ENCODE peak calls at places on chromosomes 13 and 19, in five cellular contexts. Y is right lobe of liver, U is heart left ventricle, F is erythroblast, J is GM12892. W is an unnamed sample.

GRCh38 chr19:57099199-57099661 is 20.6 kb upstream of the USP29 start:
- DNase-seq in Y (peak), U (peak), J (no peak), F (peak), W (peak)

GRCh38 chr19:8567522-8568172 is 9.6 kb downstream of the MYO1F start:
- DNase-seq in J (no peak), F (no peak), U (no peak), Y (peak), W (no peak)

GRCh38 chr19:50264483-50265186 is 61.2 kb downstream of the MYH14 start:
- DNase-seq in J (no peak), Y (no peak), U (no peak), F (peak), W (no peak)

GRCh38 chr13:56988543-56988942 is 152.2 kb upstream of the PRR20A start:
- DNase-seq in J (no peak), U (no peak), Y (no peak), F (no peak), W (no peak)

GRCh38 chr13:96020155-96020575 is 33.0 kb downstream of the UGGT2 start:
- DNase-seq in U (no peak), J (no peak), Y (no peak), F (peak), W (peak)

GRCh38 chr19:34662919-34663318 is 14.0 kb downstream of the SCGB2B2 start:
- DNase-seq in J (no peak), U (no peak), F (peak), Y (no peak), W (no peak)

GRCh38 chr13:50228527-50228926 is 213.3 kb downstream of the KCNRG start:
- DNase-seq in J (no peak), F (no peak), U (no peak), Y (no peak), W (no peak)

GRCh38 chr19:50829801-50830200 is 3.6 kb downstream of the KLK15 start:
- DNase-seq in Y (no peak), J (no peak), U (no peak), F (no peak), W (no peak)

GRCh38 chr13:33577037-33577436 is 240.9 kb upstream of the RFC3 start:
- DNase-seq in F (no peak), Y (no peak), U (no peak), J (no peak), W (no peak)

GRCh38 chr13:31756346-31756745 is 17.0 kb downstream of the RXFP2 start:
- DNase-seq in U (no peak), J (no peak), Y (no peak), F (no peak), W (peak)

GRCh38 chr19:708154-709141 is at the start of gene PALM:
- DNase-seq in Y (no peak), J (no peak), U (peak), F (no peak), W (peak)

GRCh38 chr19:35542209-35542608 is 3.2 kb upstream of the TMEM147 start:
- DNase-seq in J (no peak), U (no peak), F (no peak), Y (no peak), W (no peak)

GRCh38 chr19:3346677-3347353 is 19.6 kb upstream of the NFIC start:
- DNase-seq in Y (peak), J (no peak), U (peak), F (no peak), W (no peak)

GRCh38 chr19:29371766-29372415 is 153.9 kb upstream of the VSTM2B start:
- DNase-seq in J (no peak), Y (no peak), U (no peak), F (no peak), W (no peak)

GRCh38 chr13:60627071-60627686 is 230.2 kb downstream of the TDRD3 start:
- DNase-seq in Y (no peak), J (no peak), F (peak), U (no peak), W (peak)

GRCh38 chr13:40762849-40763248 is 8.1 kb downstream of the MRPS31 start:
- DNase-seq in J (no peak), U (no peak), F (no peak), Y (no peak), W (no peak)

GRCh38 chr19:11401808-11402543 is 17.1 kb downstream of the RGL3 start:
- DNase-seq in F (no peak), U (no peak), J (no peak), Y (no peak), W (no peak)

GRCh38 chr19:30556230-30556711 is 184.1 kb downstream of the ZNF536 start:
- DNase-seq in F (no peak), Y (no peak), J (no peak), U (no peak), W (no peak)

GRCh38 chr13:30026093-30026492 is 175.7 kb upstream of the UBL3 start:
- DNase-seq in U (no peak), J (no peak), Y (no peak), F (no peak), W (no peak)

GRCh38 chr19:13055213-13056051 is 47.2 kb downstream of the LYL1 start:
- DNase-seq in J (no peak), U (peak), F (no peak), Y (no peak), W (peak)

GRCh38 chr19:34316741-34317241 is 48.2 kb upstream of the GPI start:
- DNase-seq in J (no peak), U (no peak), F (no peak), Y (no peak), W (peak)

GRCh38 chr13:46592410-46592809 is 39.4 kb downstream of the LRCH1 start:
- DNase-seq in Y (no peak), J (no peak), U (no peak), F (no peak), W (no peak)

GRCh38 chr19:37855098-37855497 is 51.3 kb downstream of the WDR87 start:
- DNase-seq in J (peak), F (peak), U (peak), Y (no peak), W (no peak)

GRCh38 chr19:30670011-30670329 is 297.8 kb downstream of the ZNF536 start:
- DNase-seq in U (no peak), J (no peak), Y (no peak), F (no peak), W (no peak)

GRCh38 chr13:109162248-109163051 is 533.0 kb downstream of the MYO16 start:
- DNase-seq in F (no peak), J (peak), Y (no peak), U (no peak), W (no peak)

GRCh38 chr19:48637449-48637947 is 319 bp upstream of the DBP start:
- DNase-seq in U (peak), F (peak), Y (peak), J (peak), W (peak)

GRCh38 chr13:41981961-41982723 is 21.2 kb upstream of the VWA8 start:
- DNase-seq in F (no peak), Y (no peak), J (no peak), U (no peak), W (no peak)

GRCh38 chr13:36298535-36299068 is 988 bp upstream of the CCDC169 start:
- DNase-seq in U (no peak), F (no peak), J (no peak), Y (no peak), W (no peak)

GRCh38 chr13:93244141-93244917 is 17.7 kb downstream of the GPC6 start:
- DNase-seq in F (no peak), J (no peak), Y (no peak), U (peak), W (peak)

GRCh38 chr19:24000656-24001055 is 86.0 kb downstream of the ZNF726 start:
- DNase-seq in U (no peak), J (no peak), F (no peak), Y (no peak), W (no peak)

GRCh38 chr19:38243279-38243673 is 12.9 kb downstream of the PPP1R14A start:
- DNase-seq in J (no peak), F (no peak), U (no peak), Y (no peak), W (no peak)

GRCh38 chr13:41985788-41986508 is 25.0 kb upstream of the VWA8 start:
- DNase-seq in Y (no peak), U (no peak), F (no peak), J (no peak), W (no peak)

GRCh38 chr13:49540552-49540951 is 44.8 kb downstream of the PHF11 start:
- DNase-seq in J (no peak), Y (no peak), F (no peak), U (no peak), W (no peak)

DNA sequence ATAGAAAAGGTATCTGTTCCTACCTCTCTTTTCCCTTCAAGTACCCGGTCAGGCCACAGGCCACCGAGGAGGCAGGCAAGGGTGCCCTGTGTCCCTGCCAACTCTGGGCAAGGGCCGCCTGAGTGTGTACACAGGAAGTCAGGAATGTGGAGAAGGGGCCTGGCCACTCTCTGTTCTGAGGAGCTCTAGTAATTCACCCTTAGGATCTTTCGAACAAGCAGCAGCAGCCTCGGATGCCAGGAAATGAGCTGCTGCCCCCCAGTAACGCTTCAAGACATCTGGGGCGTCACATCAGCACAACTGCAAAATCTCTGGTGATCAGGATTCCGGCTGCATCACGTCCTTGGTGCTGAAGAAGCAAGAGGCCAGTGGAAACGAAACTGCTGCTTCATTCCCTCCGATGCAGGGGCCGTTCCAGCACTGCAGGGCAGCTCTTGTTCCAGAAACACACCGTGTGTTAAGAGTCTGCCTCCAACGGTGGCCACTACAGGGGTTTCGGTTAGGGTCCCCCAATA is 2.0 kb downstream of the RAB20 start:
- DNase-seq in U (no peak), J (no peak), F (no peak), Y (peak), W (no peak)
- TF ChIP-seq POLR2A in U (no peak), J (no peak), F (no peak), Y (peak), W (no peak)

GRCh38 chr19:7524523-7524922 is 2.1 kb downstream of the MCOLN1 start:
- DNase-seq in F (no peak), Y (no peak), J (no peak), U (no peak), W (no peak)

GRCh38 chr19:7522923-7523667 is 671 bp downstream of the MCOLN1 start:
- DNase-seq in U (no peak), Y (no peak), F (peak), J (no peak), W (peak)

GRCh38 chr19:7520131-7521051 is 2.0 kb upstream of the MCOLN1 start:
- DNase-seq in Y (peak), J (no peak), F (no peak), U (no peak), W (no peak)

GRCh38 chr19:7521551-7522071 is 813 bp upstream of the MCOLN1 start:
- DNase-seq in U (no peak), J (no peak), F (no peak), Y (no peak), W (no peak)

GRCh38 chr19:7522072-7522922 is at the start of gene MCOLN1:
- DNase-seq in F (peak), J (peak), U (peak), Y (peak), W (peak)
- TF ChIP-seq POLR2A in F (peak), J (peak), U (no peak), Y (peak), W (peak)

GRCh38 chr19:6276447-6276846 is 3.3 kb downstream of the MLLT1 start:
- DNase-seq in U (peak), F (peak), Y (peak), J (no peak), W (no peak)

GRCh38 chr19:6278051-6278450 is 1.7 kb downstream of the MLLT1 start:
- DNase-seq in U (no peak), Y (no peak), J (no peak), F (no peak), W (no peak)

GRCh38 chr19:6278740-6279619 is 795 bp downstream of the MLLT1 start:
- DNase-seq in J (no peak), U (no peak), F (no peak), Y (peak), W (peak)

GRCh38 chr19:6279620-6279930 is 200 bp downstream of the MLLT1 start:
- DNase-seq in U (no peak), Y (no peak), J (no peak), F (no peak), W (no peak)

DNA sequence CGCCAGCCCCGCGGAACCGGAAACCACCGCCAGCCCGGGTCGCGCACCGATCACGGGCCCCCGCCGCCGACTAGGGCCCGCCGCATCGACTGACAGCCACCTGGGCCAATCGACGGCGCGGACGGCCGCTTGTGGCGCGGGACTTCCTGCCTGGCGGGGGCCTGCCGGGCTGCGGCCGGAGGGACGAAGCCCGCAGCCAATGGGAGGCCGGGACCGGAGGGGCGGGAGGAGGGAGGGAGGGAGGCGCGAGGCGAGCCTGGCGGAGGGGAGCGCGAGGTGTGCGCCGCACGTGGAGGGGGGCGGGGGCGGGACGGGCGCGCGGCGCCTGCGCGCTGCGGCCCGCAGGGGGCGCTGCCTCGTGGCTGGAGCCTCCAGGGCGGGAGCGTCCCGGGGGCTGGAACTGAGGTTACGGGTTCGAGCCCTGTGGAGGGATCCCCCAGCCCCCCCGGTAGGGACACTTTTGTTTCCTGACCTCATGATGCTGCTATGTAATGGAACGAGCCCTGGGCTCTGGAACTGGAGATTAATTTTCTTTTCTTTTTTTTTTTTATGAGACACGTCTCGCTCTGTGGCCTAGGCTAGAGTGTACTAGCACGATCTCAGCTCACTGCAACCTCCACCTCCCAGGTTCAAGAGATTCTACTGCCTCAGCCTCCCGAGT is at the start of gene MLLT1:
- DNase-seq in J (peak), Y (peak), F (peak), U (peak), W (peak)
- TF ChIP-seq POLR2A in J (no peak), Y (no peak), F (no peak), U (no peak), W (no peak)

GRCh38 chr13:114118763-114119123 is 13.7 kb downstream of the RASA3 start:
- DNase-seq in U (no peak), Y (no peak), J (no peak), F (no peak), W (no peak)
- TF ChIP-seq POLR2A in U (no peak), Y (no peak), J (no peak), F (no peak), W (peak)